ENCODE peak calls at places on chromosomes 2 and 18, in eight cellular contexts. W, N, D, U, S, R, E and K are unnamed samples.
A peak's percentile ranks its signal among the peaks of the same experiment; 100 is the strongest.

GRCh38 chr2:45755585-45756330 is 104.3 kb downstream of the PRKCE start:
- DNase-seq in W (no peak), N (no peak), D (peak; percentile 88), U (no peak), S (no peak), R (peak; percentile 55), E (no peak), K (no peak)

GRCh38 chr18:59742325-59743111 is 45.3 kb upstream of the CCBE1 start:
- DNase-seq in W (no peak), N (no peak), D (peak; percentile 60), U (no peak), S (no peak), R (peak; percentile 61), E (no peak), K (no peak)

GRCh38 chr2:19744456-19744855 is 157.3 kb downstream of the TTC32 start:
- DNase-seq in W (no peak), N (no peak), D (no peak), U (no peak), S (no peak), R (no peak), E (peak; percentile 72), K (no peak)

GRCh38 chr2:223889133-223889769 is 51.9 kb upstream of the AP1S3 start:
- DNase-seq in W (no peak), N (no peak), D (no peak), U (no peak), S (no peak), R (no peak), E (no peak), K (no peak)

GRCh38 chr2:233352141-233352842 is 2.0 kb upstream of the DGKD start:
- DNase-seq in W (no peak), N (no peak), D (no peak), U (no peak), S (no peak), R (no peak), E (peak; percentile 76), K (no peak)

GRCh38 chr2:3349211-3349693 is 28.4 kb downstream of the EIPR1 start:
- DNase-seq in W (no peak), N (no peak), D (no peak), U (no peak), S (peak; percentile 44), R (peak; percentile 7), E (no peak), K (no peak)

GRCh38 chr2:43082111-43082877 is 144.1 kb downstream of the ZFP36L2 start:
- DNase-seq in W (no peak), N (no peak), D (peak; percentile 70), U (no peak), S (no peak), R (peak; percentile 87), E (peak; percentile 88), K (no peak)

GRCh38 chr2:150232321-150232720 is 255.1 kb downstream of the RND3 start:
- DNase-seq in W (no peak), N (no peak), D (no peak), U (no peak), S (no peak), R (no peak), E (no peak), K (no peak)

GRCh38 chr2:80546766-80547165 is 242.2 kb upstream of the LRRTM1 start:
- DNase-seq in W (no peak), N (no peak), D (no peak), U (no peak), S (no peak), R (no peak), E (no peak), K (no peak)

GRCh38 chr2:108968619-108969018 is 20.4 kb downstream of the EDAR start:
- DNase-seq in W (no peak), N (no peak), D (no peak), U (no peak), S (no peak), R (peak; percentile 34), E (no peak), K (no peak)

GRCh38 chr2:217162533-217162932 is 302.7 kb upstream of the TNP1 start:
- DNase-seq in W (peak; percentile 15), N (no peak), D (peak; percentile 67), U (no peak), S (no peak), R (peak; percentile 94), E (no peak), K (peak; percentile 66)

GRCh38 chr18:7946724-7947377 is 379.7 kb downstream of the PTPRM start:
- DNase-seq in W (no peak), N (no peak), D (no peak), U (no peak), S (no peak), R (peak; percentile 95), E (no peak), K (no peak)

GRCh38 chr2:120734930-120735611 is 597 bp upstream of the GLI2 start:
- DNase-seq in W (no peak), N (no peak), D (no peak), U (no peak), S (no peak), R (peak; percentile 32), E (peak; percentile 84), K (peak; percentile 29)

GRCh38 chr2:117411983-117412382 is 402.5 kb upstream of the DDX18 start:
- DNase-seq in W (no peak), N (no peak), D (no peak), U (no peak), S (no peak), R (no peak), E (no peak), K (no peak)

GRCh38 chr2:134819334-134819733 is 19.1 kb upstream of the ACMSD start:
- DNase-seq in W (no peak), N (no peak), D (no peak), U (no peak), S (no peak), R (peak; percentile 2), E (no peak), K (no peak)

GRCh38 chr2:198456418-198456817 is 652.0 kb downstream of the PLCL1 start:
- DNase-seq in W (no peak), N (no peak), D (no peak), U (no peak), S (no peak), R (no peak), E (no peak), K (no peak)

GRCh38 chr2:43397821-43398220 is 171.4 kb upstream of the ZFP36L2 start:
- DNase-seq in W (no peak), N (no peak), D (no peak), U (no peak), S (no peak), R (no peak), E (no peak), K (no peak)

GRCh38 chr2:67476808-67477790 is 80.0 kb downstream of the ETAA1 start:
- DNase-seq in W (peak; percentile 6), N (no peak), D (peak; percentile 13), U (no peak), S (peak; percentile 95), R (peak; percentile 72), E (no peak), K (no peak)

GRCh38 chr2:172195836-172196376 is 93.2 kb upstream of the DLX2 start:
- DNase-seq in W (no peak), N (no peak), D (no peak), U (no peak), S (no peak), R (no peak), E (no peak), K (no peak)

GRCh38 chr2:96470636-96471035 is 34.5 kb downstream of the NEURL3 start:
- DNase-seq in W (peak; percentile 81), N (no peak), D (no peak), U (peak; percentile 27), S (no peak), R (peak; percentile 17), E (no peak), K (peak; percentile 62)

GRCh38 chr2:98717625-98718024 is 13.3 kb downstream of the MGAT4A start:
- DNase-seq in W (no peak), N (no peak), D (no peak), U (no peak), S (no peak), R (no peak), E (no peak), K (no peak)

GRCh38 chr2:68418855-68419254 is 48.2 kb downstream of the FBXO48 start:
- DNase-seq in W (no peak), N (no peak), D (no peak), U (no peak), S (no peak), R (no peak), E (no peak), K (no peak)

GRCh38 chr18:44974174-44974573 is 293.5 kb downstream of the SETBP1 start:
- DNase-seq in W (no peak), N (no peak), D (no peak), U (no peak), S (no peak), R (no peak), E (no peak), K (no peak)

GRCh38 chr2:227890495-227891079 is 19.2 kb downstream of the DAW1 start:
- DNase-seq in W (no peak), N (no peak), D (no peak), U (no peak), S (peak; percentile 45), R (peak; percentile 79), E (no peak), K (no peak)

GRCh38 chr2:16006537-16007166 is 66.3 kb downstream of the MYCN start:
- DNase-seq in W (no peak), N (no peak), D (no peak), U (no peak), S (no peak), R (no peak), E (no peak), K (no peak)

GRCh38 chr2:142748559-142749099 is 128.8 kb upstream of the KYNU start:
- DNase-seq in W (no peak), N (no peak), D (no peak), U (no peak), S (no peak), R (no peak), E (no peak), K (no peak)

GRCh38 chr18:63399300-63399699 is 23.0 kb downstream of the VPS4B start:
- DNase-seq in W (no peak), N (no peak), D (no peak), U (no peak), S (no peak), R (no peak), E (no peak), K (no peak)

GRCh38 chr2:95734976-95735890 is 143.4 kb downstream of the TRIM43 start:
- DNase-seq in W (no peak), N (no peak), D (no peak), U (no peak), S (no peak), R (no peak), E (no peak), K (peak; percentile 9)

GRCh38 chr2:74540291-74540690 is 10.6 kb downstream of the HTRA2 start:
- DNase-seq in W (no peak), N (no peak), D (no peak), U (no peak), S (no peak), R (no peak), E (no peak), K (no peak)

GRCh38 chr2:120741514-120742448 is 6.1 kb downstream of the GLI2 start:
- DNase-seq in W (no peak), N (no peak), D (no peak), U (no peak), S (no peak), R (no peak), E (peak; percentile 81), K (peak; percentile 1)

GRCh38 chr2:134206573-134206972 is 47.3 kb upstream of the MGAT5 start:
- DNase-seq in W (no peak), N (no peak), D (no peak), U (no peak), S (no peak), R (peak; percentile 69), E (no peak), K (no peak)

GRCh38 chr2:38620282-38620977 is 17.7 kb upstream of the HNRNPLL start:
- DNase-seq in W (no peak), N (no peak), D (peak; percentile 73), U (no peak), S (no peak), R (peak; percentile 83), E (no peak), K (no peak)

GRCh38 chr2:163670929-163671328 is 64.9 kb downstream of the FIGN start:
- DNase-seq in W (no peak), N (no peak), D (no peak), U (no peak), S (no peak), R (no peak), E (no peak), K (no peak)

GRCh38 chr2:141271346-141271745 is 859.5 kb downstream of the LRP1B start:
- DNase-seq in W (no peak), N (no peak), D (no peak), U (no peak), S (no peak), R (peak; percentile 8), E (no peak), K (no peak)